ENCODE peak calls at places on chromosomes 6 and 20, in four cellular contexts. L is SW480, Z is NCI-H2081, I is NCI-H1092 treated with DMSO at 0.1 percent for 48 hours. O is an unnamed sample.

GRCh38 chr20:48703107-48703506 is 124.7 kb downstream of the PREX1 start:
- DNase-seq in Z (no peak), L (no peak), I (peak; percentile 32), O (no peak)

GRCh38 chr6:39859025-39859424 is 66.8 kb downstream of the DAAM2 start:
- DNase-seq in L (no peak), Z (no peak), I (no peak), O (no peak)

GRCh38 chr20:20495719-20496474 is 128.0 kb downstream of the INSM1 start:
- DNase-seq in I (no peak), Z (no peak), L (no peak), O (no peak)

GRCh38 chr6:46410330-46410953 is 80.8 kb downstream of the RCAN2 start:
- DNase-seq in L (peak; percentile 49), Z (peak; percentile 68), I (peak; percentile 70), O (peak; percentile 12)

GRCh38 chr6:109979033-109979921 is 1.2 kb downstream of the GPR6 start:
- DNase-seq in I (peak; percentile 46), Z (peak; percentile 36), L (no peak), O (no peak)

GRCh38 chr20:40019510-40019909 is 669.5 kb downstream of the MAFB start:
- DNase-seq in I (peak; percentile 93), L (no peak), Z (no peak), O (no peak)

GRCh38 chr6:165973473-165973872 is 194.2 kb downstream of the TBXT start:
- DNase-seq in L (no peak), Z (no peak), I (no peak), O (no peak)

GRCh38 chr6:46730918-46731461 is 4.2 kb downstream of the PLA2G7 start:
- DNase-seq in Z (no peak), I (no peak), L (no peak), O (no peak)

GRCh38 chr20:52105045-52105572 is 86.5 kb downstream of the ZFP64 start:
- DNase-seq in I (no peak), Z (peak; percentile 49), L (no peak), O (no peak)

GRCh38 chr20:34954905-34955231 is 738 bp downstream of the GSS start:
- DNase-seq in Z (peak; percentile 73), I (peak; percentile 70), L (peak; percentile 73), O (no peak)

GRCh38 chr6:82877213-82878195 is 188.1 kb downstream of the UBE3D start:
- DNase-seq in Z (no peak), I (no peak), L (peak; percentile 40), O (no peak)

GRCh38 chr6:157004530-157004929 is 227.4 kb downstream of the ARID1B start:
- DNase-seq in Z (no peak), I (no peak), L (no peak), O (no peak)

GRCh38 chr20:18180815-18181214 is 43.2 kb downstream of the KAT14 start:
- DNase-seq in I (no peak), Z (no peak), L (no peak), O (no peak)

GRCh38 chr6:36129889-36130671 is at the start of gene MAPK13:
- DNase-seq in L (peak; percentile 46), I (peak; percentile 5), Z (peak; percentile 80), O (no peak)

GRCh38 chr20:43917380-43917779 is 2.7 kb downstream of the TOX2 start:
- DNase-seq in L (no peak), Z (no peak), I (no peak), O (no peak)

GRCh38 chr6:15280023-15280422 is 34.2 kb downstream of the JARID2 start:
- DNase-seq in L (no peak), I (no peak), Z (no peak), O (no peak)

GRCh38 chr6:121597654-121598053 is 162.2 kb downstream of the GJA1 start:
- DNase-seq in I (no peak), Z (no peak), L (no peak), O (no peak)

GRCh38 chr6:16548121-16548520 is 213.1 kb downstream of the ATXN1 start:
- DNase-seq in I (no peak), L (no peak), Z (no peak), O (no peak)

GRCh38 chr6:151141685-151142084 is 98.1 kb upstream of the AKAP12 start:
- DNase-seq in I (no peak), Z (no peak), L (peak; percentile 87), O (no peak)

GRCh38 chr6:129073651-129074419 is 190.9 kb downstream of the LAMA2 start:
- DNase-seq in I (no peak), Z (no peak), L (no peak), O (no peak)

GRCh38 chr6:53771780-53772624 is 22.8 kb upstream of the LRRC1 start:
- DNase-seq in I (no peak), Z (no peak), L (no peak), O (no peak)

GRCh38 chr6:37538107-37538506 is 38.4 kb upstream of the CCDC167 start:
- DNase-seq in Z (no peak), L (peak; percentile 39), I (no peak), O (peak; percentile 42)

GRCh38 chr6:82227770-82228169 is 19.8 kb downstream of the IBTK start:
- DNase-seq in Z (no peak), L (no peak), I (no peak), O (no peak)

GRCh38 chr20:33832113-33832853 is 21.1 kb downstream of the CHMP4B start:
- DNase-seq in L (no peak), I (no peak), Z (no peak), O (no peak)

O was measured in Panc1.